ENCODE peak calls at places on chromosomes 5 and 9, in six cellular contexts. Q is cardiac muscle cell, C is endodermal cell, B is WTC11, O is B cell, M is stomach. U is an unnamed sample.

GRCh38 chr9:135166566-135166965 is 79.1 kb downstream of the OLFM1 start:
- DNase-seq in Q (no peak), C (no peak), B (no peak), O (no peak), M (no peak), U (no peak)

GRCh38 chr9:69898714-69899209 is 78.1 kb downstream of the CFAP95 start:
- DNase-seq in Q (peak), C (no peak), B (no peak), O (no peak), M (no peak), U (no peak)

GRCh38 chr5:159419567-159419966 is 89.3 kb upstream of the IL12B start:
- DNase-seq in Q (no peak), C (peak), B (no peak), O (no peak), M (no peak), U (no peak)

GRCh38 chr5:178131446-178131996 is 707 bp downstream of the RMND5B start:
- DNase-seq in Q (no peak), C (peak), B (no peak), O (no peak), M (no peak), U (no peak)

GRCh38 chr9:4299006-4299795 is 667 bp downstream of the GLIS3 start:
- DNase-seq in Q (peak), C (peak), B (peak), O (peak), M (peak), U (peak)

GRCh38 chr9:127195976-127196825 is 68.4 kb upstream of the GARNL3 start:
- DNase-seq in Q (no peak), C (no peak), B (no peak), O (no peak), M (no peak), U (no peak)

GRCh38 chr5:112109331-112109993 is 309.6 kb downstream of the EPB41L4A start:
- DNase-seq in Q (peak), C (peak), B (peak), O (no peak), M (peak), U (peak)

GRCh38 chr5:16931334-16932110 is 4.6 kb downstream of the MYO10 start:
- DNase-seq in Q (peak), C (no peak), B (no peak), O (no peak), M (peak), U (no peak)

GRCh38 chr9:447230-448025 is 232.8 kb downstream of the DOCK8 start:
- DNase-seq in Q (peak), C (no peak), B (no peak), O (no peak), M (no peak), U (no peak)

GRCh38 chr9:127004946-127005769 is 90.6 kb downstream of the RALGPS1 start:
- DNase-seq in Q (peak), C (no peak), B (no peak), O (no peak), M (no peak), U (no peak)

GRCh38 chr9:32260481-32260880 is 124.0 kb upstream of the ACO1 start:
- DNase-seq in Q (no peak), C (no peak), B (no peak), O (no peak), M (no peak), U (no peak)

GRCh38 chr9:77502568-77502967 is 145.6 kb downstream of the GNA14 start:
- DNase-seq in Q (no peak), C (no peak), B (no peak), O (no peak), M (no peak), U (no peak)

GRCh38 chr5:10262121-10262774 is 12.2 kb downstream of the CCT5 start:
- DNase-seq in Q (peak), C (no peak), B (no peak), O (no peak), M (no peak), U (no peak)

GRCh38 chr5:135073771-135074345 is 39.8 kb upstream of the PITX1 start:
- DNase-seq in Q (peak), C (no peak), B (no peak), O (no peak), M (peak), U (no peak)

GRCh38 chr9:93288891-93289883 is 105.2 kb downstream of the WNK2 start:
- DNase-seq in Q (peak), C (peak), B (no peak), O (no peak), M (no peak), U (no peak)

GRCh38 chr5:149223081-149223848 is 48.4 kb upstream of the AFAP1L1 start:
- DNase-seq in Q (no peak), C (peak), B (no peak), O (no peak), M (no peak), U (no peak)

GRCh38 chr9:120841930-120842684 is 615 bp downstream of the PSMD5 start:
- DNase-seq in Q (peak), C (no peak), B (no peak), O (no peak), M (no peak), U (no peak)

GRCh38 chr5:168324864-168325615 is 33.6 kb downstream of the WWC1 start:
- DNase-seq in Q (no peak), C (peak), B (no peak), O (no peak), M (peak), U (no peak)

GRCh38 chr5:146653560-146653959 is 137.6 kb upstream of the GPR151 start:
- DNase-seq in Q (no peak), C (no peak), B (no peak), O (no peak), M (no peak), U (no peak)

GRCh38 chr5:6356578-6357164 is 21.7 kb downstream of the MED10 start:
- DNase-seq in Q (no peak), C (peak), B (no peak), O (no peak), M (no peak), U (no peak)

GRCh38 chr9:14031015-14031414 is 282.9 kb downstream of the NFIB start:
- DNase-seq in Q (peak), C (peak), B (peak), O (no peak), M (no peak), U (peak)
- TF ChIP-seq CTCF in Q (peak), C (peak), B (no peak), O (no peak), M (no peak), U (no peak)

DNA sequence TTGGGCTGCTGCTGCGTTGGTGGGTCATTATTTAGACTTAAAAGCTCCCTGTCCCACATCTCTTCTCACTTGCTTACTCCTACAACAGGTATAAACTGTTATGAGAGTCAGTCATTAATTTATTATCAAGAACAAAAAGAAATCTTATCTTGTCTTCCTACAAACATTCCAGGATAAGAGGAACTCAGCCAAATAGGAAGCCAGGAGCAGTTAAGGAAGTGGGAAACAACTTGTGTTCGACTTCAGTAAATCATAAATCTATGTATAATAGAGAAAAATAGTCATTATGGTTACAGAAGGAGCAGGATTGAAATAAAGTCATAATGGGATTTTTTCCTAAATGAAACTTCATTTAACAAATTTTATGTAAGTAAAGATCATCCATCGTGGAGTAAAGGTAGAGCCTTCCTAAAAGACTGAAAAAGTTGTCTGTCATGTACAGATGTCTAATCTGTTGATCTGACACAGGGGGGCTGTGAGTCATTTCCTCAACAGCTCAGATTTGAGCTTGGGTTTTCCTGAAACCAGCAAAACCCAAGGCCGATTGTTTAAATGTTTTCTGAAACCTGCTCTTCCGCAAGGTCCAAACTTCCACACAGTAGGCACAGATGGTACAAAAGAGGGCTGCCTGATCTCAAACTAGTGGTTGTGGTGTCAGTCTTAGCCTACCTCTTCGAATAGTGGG is 25.3 kb upstream of the LRRTM2 start:
- DNase-seq in Q (peak), C (no peak), B (no peak), O (no peak), M (no peak), U (no peak)
- TF ChIP-seq CTCF in Q (no peak), C (no peak), B (no peak), O (no peak), M (no peak), U (no peak)

GRCh38 chr5:155700333-155700732 is 626.6 kb upstream of the SGCD start:
- DNase-seq in Q (no peak), C (peak), B (no peak), O (no peak), M (no peak), U (no peak)
- TF ChIP-seq CTCF in Q (no peak), C (peak), B (no peak), O (no peak), M (no peak), U (no peak)

GRCh38 chr5:115289104-115289503 is 7.3 kb downstream of the CCDC112 start:
- DNase-seq in Q (no peak), C (no peak), B (no peak), O (no peak), M (no peak), U (no peak)

GRCh38 chr5:115282131-115282530 is 14.3 kb downstream of the CCDC112 start:
- DNase-seq in Q (no peak), C (no peak), B (no peak), O (no peak), M (no peak), U (no peak)

DNA sequence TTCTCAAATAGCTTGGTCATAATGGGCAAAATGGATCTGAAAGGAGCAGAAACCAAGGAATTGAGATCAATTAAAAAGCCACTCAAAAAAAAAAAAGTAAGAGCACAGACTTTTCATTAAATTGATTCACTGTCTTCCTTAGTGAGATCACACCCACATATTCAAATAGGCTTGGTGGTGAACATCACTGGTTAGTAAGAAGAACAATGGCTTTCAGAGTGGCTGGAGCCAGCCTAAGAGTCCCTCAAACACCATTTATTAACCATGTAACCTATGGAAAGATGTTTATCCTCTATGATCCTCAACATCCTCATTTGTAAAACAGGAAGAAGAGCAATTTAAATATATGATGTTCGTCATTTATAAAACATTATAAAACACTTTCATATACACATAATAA is 12.4 kb downstream of the CCDC112 start:
- DNase-seq in Q (no peak), C (no peak), B (no peak), O (no peak), M (no peak), U (no peak)
- TF ChIP-seq CTCF in Q (no peak), C (no peak), B (no peak), O (no peak), M (no peak), U (no peak)

DNA sequence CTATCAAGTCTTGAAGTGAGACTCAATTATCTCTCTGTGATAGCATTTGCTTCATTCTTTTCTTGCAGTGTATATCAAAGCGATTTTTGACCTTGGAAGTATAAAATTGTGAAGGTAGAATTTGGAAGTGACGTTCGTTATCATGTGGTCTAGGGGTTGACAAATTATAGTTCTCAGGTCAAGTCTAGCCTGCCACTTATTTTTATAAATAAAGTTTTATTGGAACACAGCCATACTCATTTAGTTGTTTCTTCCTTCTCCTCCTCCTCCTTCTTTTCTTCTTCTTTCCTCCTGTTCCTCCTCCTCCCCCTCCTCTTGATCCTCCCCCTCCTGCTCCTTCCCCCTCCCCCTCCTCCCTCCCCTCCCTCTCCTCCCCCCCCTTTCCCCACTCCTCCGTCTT is 38.0 kb downstream of the LRRTM2 start:
- DNase-seq in Q (no peak), C (no peak), B (no peak), O (no peak), M (no peak), U (no peak)
- TF ChIP-seq CTCF in Q (no peak), C (no peak), B (no peak), O (no peak), M (no peak), U (no peak)